ENCODE peak calls at places on chromosomes 2 and 18, in four cellular contexts. R is GM23248, I is fibroblast of lung, N is neural progenitor cell. O is an unnamed sample.

GRCh38 chr2:160427629-160428424 is 65.8 kb downstream of the RBMS1 start:
- DNase-seq in N (no peak), R (peak; percentile 86), I (peak; percentile 95), O (peak; percentile 36)

GRCh38 chr2:200677161-200677560 is 91.3 kb downstream of the AOX1 start:
- DNase-seq in I (no peak), R (no peak), N (no peak), O (no peak)

GRCh38 chr2:143125647-143126046 is 3.6 kb upstream of the ARHGAP15 start:
- DNase-seq in I (peak; percentile 20), R (no peak), N (no peak), O (no peak)

GRCh38 chr2:12106440-12107080 is 360.1 kb downstream of the LPIN1 start:
- DNase-seq in I (peak; percentile 99), R (peak; percentile 99), N (no peak), O (peak; percentile 84)

GRCh38 chr2:219384083-219384713 is 3.5 kb downstream of the DNPEP start:
- DNase-seq in R (no peak), N (peak; percentile 33), I (no peak), O (no peak)

GRCh38 chr18:9779630-9780029 is 71.5 kb downstream of the RAB31 start:
- DNase-seq in I (peak; percentile 19), R (peak; percentile 55), N (no peak), O (peak; percentile 90)

GRCh38 chr18:26714739-26715138 is 150.8 kb downstream of the AQP4 start:
- DNase-seq in N (no peak), R (no peak), I (no peak), O (no peak)

GRCh38 chr2:108447947-108448677 is 894 bp upstream of the GCC2 start:
- DNase-seq in I (no peak), R (no peak), N (no peak), O (no peak)

GRCh38 chr18:22846088-22846683 is 86.9 kb upstream of the RBBP8 start:
- DNase-seq in R (peak; percentile 49), N (peak; percentile 13), I (peak; percentile 43), O (no peak)

GRCh38 chr18:74005320-74006110 is 142.1 kb downstream of the FBXO15 start:
- DNase-seq in N (no peak), I (no peak), R (no peak), O (no peak)

GRCh38 chr18:32439802-32440201 is 30.9 kb downstream of the GAREM1 start:
- DNase-seq in R (no peak), I (no peak), N (peak; percentile 61), O (no peak)

GRCh38 chr18:48100168-48100495 is 169.7 kb upstream of the SMAD2 start:
- DNase-seq in R (no peak), I (no peak), N (no peak), O (no peak)

GRCh38 chr2:81481994-81482368 is 1177.4 kb upstream of the LRRTM1 start:
- DNase-seq in N (no peak), I (peak; percentile 1), R (no peak), O (peak; percentile 16)

GRCh38 chr2:172858473-172858745 is 122.8 kb downstream of the RAPGEF4 start:
- DNase-seq in N (no peak), I (no peak), R (no peak), O (no peak)

GRCh38 chr2:174335605-174336402 is 1.1 kb downstream of the SP9 start:
- DNase-seq in I (no peak), N (peak; percentile 82), R (peak; percentile 66), O (no peak)

GRCh38 chr18:79309572-79310278 is 86.0 kb upstream of the NFATC1 start:
- DNase-seq in R (peak; percentile 19), I (no peak), N (no peak), O (no peak)

GRCh38 chr2:56244911-56245530 is 61.2 kb downstream of the CCDC85A start:
- DNase-seq in R (peak; percentile 30), I (no peak), N (no peak), O (no peak)

GRCh38 chr2:5700551-5700950 is 8.4 kb downstream of the SOX11 start:
- DNase-seq in R (no peak), I (no peak), N (no peak), O (no peak)

GRCh38 chr2:241764272-241765241 is 12.1 kb upstream of the GAL3ST2 start:
- DNase-seq in R (no peak), I (no peak), N (peak; percentile 42), O (no peak)

DNA sequence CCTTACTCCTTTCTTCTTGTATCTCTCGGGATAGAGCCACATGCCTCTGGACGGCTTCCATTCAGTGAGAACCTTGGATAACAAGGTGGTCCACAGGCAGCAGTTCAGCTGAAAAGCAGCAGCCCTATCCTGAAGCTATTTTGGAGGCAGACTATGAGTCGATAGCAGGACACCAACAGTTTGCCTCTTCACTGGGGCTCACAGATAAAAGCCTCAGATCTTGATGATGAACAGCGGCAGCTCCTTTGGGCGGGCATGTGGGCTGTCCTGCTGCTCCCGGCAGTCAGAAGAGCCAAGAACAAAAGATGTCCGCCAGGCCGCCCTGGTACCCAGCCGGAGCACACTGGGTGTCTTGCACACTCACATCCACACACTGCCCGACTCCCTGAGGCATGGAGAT is 89.8 kb upstream of the KLF7 start:
- DNase-seq in N (no peak), I (no peak), R (peak; percentile 58), O (no peak)
- H3K4me2 ChIP-seq in N (no peak overlapping the region), I (peak overlapping the region; percentile 38), R (peak overlapping the region; percentile 82), O (no peak overlapping the region)

GRCh38 chr2:101736233-101736632 is 38.7 kb downstream of the MAP4K4 start:
- DNase-seq in R (peak; percentile 23), I (no peak), N (no peak), O (no peak)
- H3K4me2 ChIP-seq in R (peak overlapping the region; percentile 46), I (peak overlapping the region; percentile 60), N (no peak overlapping the region), O (peak overlapping the region; percentile 43)

DNA sequence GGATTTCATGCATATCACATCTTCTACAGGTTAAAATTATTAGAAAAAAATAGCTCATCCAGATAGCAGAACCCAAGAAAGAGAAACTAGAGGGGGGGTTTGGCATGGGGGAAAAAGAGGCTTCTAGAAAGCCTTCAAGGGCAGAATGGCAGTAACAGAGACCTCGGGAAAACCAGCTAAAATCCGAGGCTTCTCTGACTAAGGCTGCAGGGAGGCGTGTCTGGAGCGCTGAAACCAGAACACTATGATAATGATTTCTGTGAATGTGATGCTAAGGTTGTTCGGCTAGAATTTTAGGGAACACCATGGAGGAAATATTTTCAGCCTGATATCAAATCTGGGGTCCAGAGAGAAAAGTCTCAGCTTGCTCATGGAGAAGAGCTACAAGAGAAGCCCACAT is 73.0 kb downstream of the ATP8B1 start:
- DNase-seq in I (no peak), N (no peak), R (peak; percentile 52), O (no peak)
- H3K4me2 ChIP-seq in I (no peak overlapping the region), N (no peak overlapping the region), R (peak overlapping the region; percentile 6), O (no peak overlapping the region)

GRCh38 chr18:11859903-11860407 is 8.7 kb downstream of the CHMP1B start:
- DNase-seq in R (peak; percentile 83), I (peak; percentile 64), N (no peak), O (peak; percentile 97)
- H3K4me2 ChIP-seq in R (no peak overlapping the region), I (no peak overlapping the region), N (no peak overlapping the region), O (peak overlapping the region; percentile 75)

DNA sequence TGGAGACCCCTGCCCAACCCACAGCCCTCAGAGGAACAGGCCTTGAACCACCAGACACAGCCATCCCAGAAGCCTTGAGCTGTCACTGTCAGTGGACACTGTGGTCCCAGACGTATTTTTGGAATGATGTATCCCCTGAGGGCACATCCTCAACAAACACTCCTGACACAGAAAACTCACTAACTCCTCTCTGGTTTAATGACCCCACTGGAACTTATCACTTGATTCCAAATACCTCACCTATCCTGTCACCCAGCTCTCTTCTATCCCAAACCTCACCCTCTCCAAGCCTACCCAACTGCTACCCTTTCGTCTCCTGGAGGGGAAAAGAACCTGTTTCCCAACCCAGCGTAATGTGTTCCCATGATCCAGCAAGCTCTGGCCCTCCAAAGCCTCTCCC is 111.6 kb downstream of the MREG start:
- DNase-seq in N (no peak), I (no peak), R (no peak), O (no peak)
- H3K4me2 ChIP-seq in N (no peak overlapping the region), I (no peak overlapping the region), R (no peak overlapping the region), O (no peak overlapping the region)

DNA sequence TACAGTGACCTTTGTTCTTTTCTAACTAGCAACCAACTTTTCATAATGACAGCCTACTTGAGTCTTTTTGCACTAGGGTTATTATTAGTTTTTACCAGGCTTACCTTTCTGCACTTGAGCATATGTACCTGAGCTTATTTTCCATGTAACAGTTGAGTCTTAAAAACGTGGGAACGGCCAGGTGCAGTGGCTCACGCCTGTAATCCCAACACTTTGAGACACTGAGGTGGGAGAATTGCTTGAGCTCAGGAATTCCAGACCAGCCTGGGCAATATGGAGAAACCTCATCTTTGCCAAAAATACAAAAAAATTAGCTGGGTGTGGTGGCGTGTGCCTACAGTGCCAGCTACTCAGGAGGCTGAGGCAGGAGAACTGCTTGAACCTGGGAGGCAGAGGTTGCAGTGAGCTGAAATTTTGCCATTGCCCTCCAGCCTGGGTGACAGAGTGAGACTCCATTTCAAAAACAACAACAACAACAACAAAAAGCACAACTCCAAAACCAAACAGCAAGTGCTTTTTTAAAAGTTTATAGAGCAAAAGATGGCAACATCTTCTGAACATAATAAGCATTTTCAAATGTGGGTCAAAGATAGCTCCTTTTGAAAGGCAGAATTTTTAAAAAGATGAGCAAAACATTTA is 57.1 kb upstream of the CD28 start:
- DNase-seq in N (no peak), R (no peak), I (no peak), O (no peak)
- H3K4me2 ChIP-seq in N (no peak overlapping the region), R (peak overlapping the region; percentile 95), I (no peak overlapping the region), O (peak overlapping the region; percentile 40)

DNA sequence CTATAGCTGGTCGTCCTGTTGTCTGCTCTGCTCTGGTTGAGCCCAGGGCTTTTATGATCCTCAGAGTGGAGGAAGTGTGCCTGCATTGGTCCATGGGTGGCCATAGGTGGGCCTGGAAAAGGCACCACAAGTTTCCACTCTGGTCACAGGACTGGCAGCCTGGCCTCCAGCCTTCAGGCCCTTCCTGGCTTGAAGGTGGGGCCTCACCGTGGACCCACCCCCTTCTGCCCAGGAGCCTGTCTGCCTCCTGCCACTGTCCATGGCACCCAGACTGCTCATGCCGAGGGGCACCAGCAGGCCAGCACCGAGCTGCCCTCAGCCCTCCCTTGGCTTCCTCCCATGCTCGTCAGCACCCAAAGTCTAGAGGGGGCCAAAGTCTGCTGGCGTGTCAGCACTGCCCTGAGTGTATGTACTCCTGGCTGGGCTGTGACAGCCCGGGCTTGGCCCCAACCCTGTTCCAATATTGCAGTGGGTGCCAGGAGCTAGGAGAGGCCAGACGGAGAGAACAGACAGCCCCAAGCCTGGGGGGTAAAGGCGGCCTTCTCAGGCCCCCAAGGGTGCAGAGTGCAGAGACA is 529.4 kb downstream of the DCC start:
- DNase-seq in I (no peak), N (no peak), R (no peak), O (no peak)
- H3K4me2 ChIP-seq in I (no peak overlapping the region), N (no peak overlapping the region), R (no peak overlapping the region), O (no peak overlapping the region)

O was measured in PC-9.